ENCODE peak calls at places on chromosomes 16 and 17, in six cellular contexts. One of them, this sample, is unnamed.

GRCh38 chr17:17098426-17099035 is 56.3 kb downstream of the MPRIP start:
- DNase-seq in thyroid gland: no peak
- DNase-seq in astrocyte: no peak
- DNase-seq in mucosa of descending colon: no peak
- DNase-seq in BJ: no peak
- DNase-seq in transverse colon: no peak
- DNase-seq in this sample: no peak

GRCh38 chr17:32279933-32280716 is 14.5 kb downstream of the RHBDL3 start:
- DNase-seq in thyroid gland: no peak
- DNase-seq in astrocyte: no peak
- DNase-seq in mucosa of descending colon: no peak
- DNase-seq in BJ: no peak
- DNase-seq in transverse colon: no peak
- DNase-seq in this sample: no peak

GRCh38 chr17:30556374-30557332 is 79.4 kb downstream of the GOSR1 start:
- DNase-seq in thyroid gland: no peak
- DNase-seq in astrocyte: no peak
- DNase-seq in mucosa of descending colon: no peak
- DNase-seq in BJ: no peak
- DNase-seq in transverse colon: no peak
- DNase-seq in this sample: no peak

GRCh38 chr17:17519886-17520285 is 23.7 kb upstream of the RASD1 start:
- DNase-seq in thyroid gland: no peak
- DNase-seq in astrocyte: no peak
- DNase-seq in mucosa of descending colon: no peak
- DNase-seq in BJ: no peak
- DNase-seq in transverse colon: no peak
- DNase-seq in this sample: no peak

GRCh38 chr16:56860226-56861020 is 4.6 kb upstream of the SLC12A3 start:
- DNase-seq in thyroid gland: no peak
- DNase-seq in astrocyte: no peak
- DNase-seq in mucosa of descending colon: no peak
- DNase-seq in BJ: no peak
- DNase-seq in transverse colon: peak; percentile 38
- DNase-seq in this sample: no peak

GRCh38 chr16:80931985-80932720 is 74.5 kb downstream of the CMC2 start:
- DNase-seq in thyroid gland: peak; percentile 61
- DNase-seq in astrocyte: peak; percentile 64
- DNase-seq in mucosa of descending colon: peak; percentile 70
- DNase-seq in BJ: no peak
- DNase-seq in transverse colon: peak; percentile 41
- DNase-seq in this sample: peak; percentile 39

GRCh38 chr17:82219753-82220709 is 7.4 kb upstream of the CCDC57 start:
- DNase-seq in thyroid gland: no peak
- DNase-seq in astrocyte: no peak
- DNase-seq in mucosa of descending colon: no peak
- DNase-seq in BJ: no peak
- DNase-seq in transverse colon: no peak
- DNase-seq in this sample: no peak

GRCh38 chr17:53150101-53150698 is 672.5 kb upstream of the KIF2B start:
- DNase-seq in thyroid gland: no peak
- DNase-seq in astrocyte: no peak
- DNase-seq in mucosa of descending colon: no peak
- DNase-seq in BJ: no peak
- DNase-seq in transverse colon: no peak
- DNase-seq in this sample: no peak

GRCh38 chr17:17191961-17192381 is 14.2 kb downstream of the PLD6 start:
- DNase-seq in thyroid gland: peak; percentile 47
- DNase-seq in astrocyte: no peak
- DNase-seq in mucosa of descending colon: peak; percentile 14
- DNase-seq in BJ: no peak
- DNase-seq in transverse colon: no peak
- DNase-seq in this sample: no peak

GRCh38 chr17:16474012-16474725 is 17.8 kb downstream of the LRRC75A start:
- DNase-seq in thyroid gland: no peak
- DNase-seq in astrocyte: no peak
- DNase-seq in mucosa of descending colon: no peak
- DNase-seq in BJ: no peak
- DNase-seq in transverse colon: no peak
- DNase-seq in this sample: no peak

GRCh38 chr16:84205976-84206691 is 15.2 kb downstream of the ADAD2 start:
- DNase-seq in thyroid gland: no peak
- DNase-seq in astrocyte: no peak
- DNase-seq in mucosa of descending colon: no peak
- DNase-seq in BJ: no peak
- DNase-seq in transverse colon: no peak
- DNase-seq in this sample: no peak

GRCh38 chr17:51153210-51154072 is at the start of gene NME1:
- DNase-seq in thyroid gland: peak; percentile 98
- DNase-seq in astrocyte: peak; percentile 99
- DNase-seq in mucosa of descending colon: peak; percentile 97
- DNase-seq in BJ: peak; percentile 97
- DNase-seq in transverse colon: peak; percentile 96
- DNase-seq in this sample: peak; percentile 100

GRCh38 chr16:14520753-14521152 is 109.3 kb downstream of the PARN start:
- DNase-seq in thyroid gland: no peak
- DNase-seq in astrocyte: no peak
- DNase-seq in mucosa of descending colon: no peak
- DNase-seq in BJ: no peak
- DNase-seq in transverse colon: no peak
- DNase-seq in this sample: no peak

GRCh38 chr17:9850151-9850550 is 24.4 kb downstream of the GLP2R start:
- DNase-seq in thyroid gland: no peak
- DNase-seq in astrocyte: no peak
- DNase-seq in mucosa of descending colon: no peak
- DNase-seq in BJ: no peak
- DNase-seq in transverse colon: no peak
- DNase-seq in this sample: no peak

GRCh38 chr17:46264456-46265198 is 30.3 kb upstream of the LRRC37A start:
- DNase-seq in thyroid gland: no peak
- DNase-seq in astrocyte: peak; percentile 91
- DNase-seq in mucosa of descending colon: peak; percentile 18
- DNase-seq in BJ: peak; percentile 68
- DNase-seq in transverse colon: no peak
- DNase-seq in this sample: peak; percentile 93

GRCh38 chr17:46262271-46262670 is 32.7 kb upstream of the LRRC37A start:
- DNase-seq in thyroid gland: no peak
- DNase-seq in astrocyte: no peak
- DNase-seq in mucosa of descending colon: peak; percentile 41
- DNase-seq in BJ: no peak
- DNase-seq in transverse colon: no peak
- DNase-seq in this sample: peak; percentile 21

GRCh38 chr17:46270032-46270431 is 24.9 kb upstream of the LRRC37A start:
- DNase-seq in thyroid gland: no peak
- DNase-seq in astrocyte: no peak
- DNase-seq in mucosa of descending colon: no peak
- DNase-seq in BJ: no peak
- DNase-seq in transverse colon: no peak
- DNase-seq in this sample: no peak

DNA sequence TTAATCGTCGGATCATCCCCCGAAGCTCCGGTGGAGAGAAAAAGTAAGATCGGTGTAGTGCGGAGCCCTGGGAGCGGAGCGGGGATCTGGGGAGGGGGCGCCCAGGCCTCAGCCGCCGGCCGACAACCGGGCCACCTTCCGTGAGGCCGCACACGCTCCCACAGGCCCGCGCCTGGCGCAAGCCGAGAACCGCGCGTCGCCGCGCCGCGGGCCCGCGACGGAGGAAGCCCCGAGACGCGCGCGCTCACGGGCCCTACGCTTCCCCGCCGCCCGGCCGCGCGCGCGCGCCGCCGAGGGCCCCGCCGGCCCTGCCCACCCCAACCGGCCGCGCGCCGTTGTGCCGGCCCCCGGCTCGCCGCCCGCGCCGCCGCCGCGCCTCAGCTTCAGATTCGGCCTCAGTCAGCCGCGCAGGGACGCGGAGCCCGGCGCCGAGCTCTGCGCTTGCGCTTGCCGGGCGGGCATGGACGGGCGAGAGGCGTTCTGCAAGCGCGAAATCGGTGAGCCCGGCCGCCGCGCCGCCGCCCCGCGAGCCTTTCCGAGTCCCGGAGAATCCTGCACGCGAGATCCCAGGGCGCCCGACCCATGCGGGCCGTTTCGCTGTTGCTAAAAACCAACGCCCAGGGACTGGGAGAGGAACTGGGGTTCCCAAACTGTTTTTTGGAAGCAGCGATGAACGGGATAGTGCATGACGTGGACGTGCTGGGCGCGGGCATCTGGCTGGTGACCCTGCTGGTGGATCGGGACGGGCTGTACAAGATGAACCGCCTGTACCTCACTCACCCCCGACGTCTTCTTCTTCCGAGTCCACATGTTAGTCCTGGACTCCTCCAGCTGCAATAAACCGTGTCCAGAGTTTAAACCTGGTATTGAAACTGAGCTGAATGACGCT is 28.0 kb upstream of the LRRC37A start:
- DNase-seq in thyroid gland: peak; percentile 84
- DNase-seq in astrocyte: peak; percentile 79
- DNase-seq in mucosa of descending colon: peak; percentile 92
- DNase-seq in BJ: peak; percentile 49
- DNase-seq in transverse colon: peak; percentile 87
- DNase-seq in this sample: peak; percentile 95
- TF ChIP-seq CTCF in thyroid gland: no peak
- TF ChIP-seq CTCF in astrocyte: no peak
- TF ChIP-seq CTCF in mucosa of descending colon: no peak
- TF ChIP-seq CTCF in BJ: peak; percentile 21
- TF ChIP-seq CTCF in transverse colon: no peak
- TF ChIP-seq CTCF in this sample: no peak

GRCh38 chr17:76968707-76969597 is 100.7 kb downstream of the MGAT5B start:
- DNase-seq in thyroid gland: peak; percentile 29
- DNase-seq in astrocyte: no peak
- DNase-seq in mucosa of descending colon: peak; percentile 77
- DNase-seq in BJ: no peak
- DNase-seq in transverse colon: peak; percentile 55
- DNase-seq in this sample: peak; percentile 39

GRCh38 chr17:76972046-76972641 is 103.9 kb downstream of the MGAT5B start:
- DNase-seq in thyroid gland: no peak
- DNase-seq in astrocyte: no peak
- DNase-seq in mucosa of descending colon: no peak
- DNase-seq in BJ: no peak
- DNase-seq in transverse colon: no peak
- DNase-seq in this sample: no peak

GRCh38 chr17:76967762-76968161 is 99.6 kb downstream of the MGAT5B start:
- DNase-seq in thyroid gland: no peak
- DNase-seq in astrocyte: no peak
- DNase-seq in mucosa of descending colon: no peak
- DNase-seq in BJ: no peak
- DNase-seq in transverse colon: no peak
- DNase-seq in this sample: no peak

GRCh38 chr17:76966486-76967181 is 98.4 kb downstream of the MGAT5B start:
- DNase-seq in thyroid gland: no peak
- DNase-seq in astrocyte: no peak
- DNase-seq in mucosa of descending colon: peak; percentile 18
- DNase-seq in BJ: no peak
- DNase-seq in transverse colon: no peak
- DNase-seq in this sample: no peak

GRCh38 chr17:76969598-76970172 is 101.5 kb downstream of the MGAT5B start:
- DNase-seq in thyroid gland: peak; percentile 6
- DNase-seq in astrocyte: peak; percentile 30
- DNase-seq in mucosa of descending colon: no peak
- DNase-seq in BJ: no peak
- DNase-seq in transverse colon: no peak
- DNase-seq in this sample: no peak
- H3K4me3 ChIP-seq in thyroid gland: no peak overlapping the region
- H3K4me3 ChIP-seq in astrocyte: peak overlapping the region; percentile 46
- H3K4me3 ChIP-seq in mucosa of descending colon: no peak overlapping the region
- H3K4me3 ChIP-seq in BJ: no peak overlapping the region
- H3K4me3 ChIP-seq in transverse colon: peak overlapping the region; percentile 32
- H3K4me3 ChIP-seq in this sample: no peak overlapping the region

DNA sequence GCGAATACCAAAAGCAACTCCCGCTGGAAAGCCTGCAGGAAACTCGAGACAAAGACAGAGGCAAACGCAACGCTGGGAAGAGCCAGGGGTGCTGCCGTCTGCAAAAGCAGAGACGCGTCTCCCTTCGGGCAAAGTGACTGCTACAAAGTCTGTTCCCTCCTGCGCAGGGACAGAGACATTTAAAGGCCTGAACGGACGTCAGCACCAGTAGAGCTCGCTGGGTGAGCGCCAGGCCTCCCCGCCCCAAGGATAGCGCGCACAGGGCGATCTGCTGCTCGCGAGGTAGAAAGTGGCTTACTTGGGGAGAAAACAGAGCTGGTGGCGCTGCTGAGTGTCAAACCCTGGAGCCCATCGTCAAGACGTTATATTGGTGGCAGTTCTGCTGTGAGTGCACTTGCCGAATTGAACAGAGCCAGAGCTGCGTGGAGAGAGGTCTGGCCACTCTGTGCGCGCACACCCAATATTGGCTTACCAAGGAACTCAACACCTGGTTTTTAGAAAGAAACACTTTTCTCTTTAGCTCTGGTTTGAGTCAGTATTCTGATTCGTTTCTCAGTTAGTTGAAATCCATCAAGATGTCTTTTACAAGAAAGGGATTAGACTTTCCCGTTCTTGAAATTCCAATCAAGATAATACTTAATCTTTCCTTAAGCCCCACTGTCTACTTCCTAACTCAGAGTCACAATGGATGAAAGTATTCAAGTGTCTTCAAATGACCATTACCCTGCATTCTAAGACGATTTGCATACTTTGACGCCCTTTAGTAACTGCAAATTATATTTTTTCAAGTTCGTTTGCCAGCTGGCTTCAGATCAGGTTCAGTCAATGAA is 190.1 kb downstream of the USP22 start:
- DNase-seq in thyroid gland: no peak
- DNase-seq in astrocyte: peak; percentile 20
- DNase-seq in mucosa of descending colon: no peak
- DNase-seq in BJ: no peak
- DNase-seq in transverse colon: peak; percentile 14
- DNase-seq in this sample: peak; percentile 46
- TF ChIP-seq CTCF in thyroid gland: no peak
- TF ChIP-seq CTCF in astrocyte: no peak
- TF ChIP-seq CTCF in mucosa of descending colon: no peak
- TF ChIP-seq CTCF in BJ: no peak
- TF ChIP-seq CTCF in transverse colon: no peak
- TF ChIP-seq CTCF in this sample: no peak

DNA sequence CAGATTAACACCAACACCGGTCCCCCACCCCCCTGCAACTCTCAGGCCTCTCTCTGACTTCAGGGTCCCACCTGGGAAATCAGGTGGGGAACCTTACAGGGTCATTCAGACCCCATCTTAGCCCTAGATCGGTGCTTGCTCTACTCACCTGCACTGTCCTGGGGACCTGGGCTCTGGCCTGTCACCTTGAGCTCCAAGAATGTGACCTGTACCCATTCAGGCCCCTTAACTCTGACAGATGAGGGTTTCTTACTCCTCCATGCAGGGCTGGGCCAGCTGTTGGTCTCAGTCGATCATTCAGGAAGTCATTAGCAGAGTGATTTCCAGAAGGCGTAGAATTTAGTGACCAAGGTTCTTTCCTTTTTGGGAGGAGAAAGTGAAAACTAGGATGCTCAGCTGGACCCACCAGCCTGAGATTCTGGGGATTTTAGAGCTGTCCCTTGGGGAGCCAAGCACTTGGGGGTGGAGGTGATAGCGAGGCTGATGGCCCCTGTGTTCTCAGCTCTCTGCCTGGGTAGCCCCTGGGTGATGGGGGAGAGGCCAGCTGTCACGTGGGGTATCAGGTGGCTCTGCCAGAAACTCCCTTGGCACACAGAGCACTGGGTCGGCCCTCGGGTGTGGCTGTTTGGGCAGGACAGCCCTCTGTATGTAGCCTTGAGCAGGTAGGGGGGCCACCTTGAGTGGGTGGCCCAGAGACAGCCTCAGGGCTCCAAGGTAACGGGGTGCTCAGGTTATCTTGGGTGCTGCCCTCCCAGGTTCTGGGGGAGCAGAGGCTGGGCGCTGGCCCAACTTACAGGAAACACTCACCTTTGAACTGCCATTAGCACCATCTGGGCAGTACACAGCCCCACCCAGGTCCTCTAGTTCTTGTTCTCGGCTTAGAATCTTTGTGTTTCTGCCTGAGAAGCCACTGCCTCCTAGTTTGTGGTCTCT is 734 bp downstream of the MVP start:
- DNase-seq in thyroid gland: peak; percentile 70
- DNase-seq in astrocyte: no peak
- DNase-seq in mucosa of descending colon: peak; percentile 94
- DNase-seq in BJ: no peak
- DNase-seq in transverse colon: peak; percentile 91
- DNase-seq in this sample: peak; percentile 47
- H3K4me3 ChIP-seq in thyroid gland: peak overlapping the region; percentile 54
- H3K4me3 ChIP-seq in astrocyte: peak overlapping the region; percentile 85
- H3K4me3 ChIP-seq in mucosa of descending colon: peak overlapping the region; percentile 74
- H3K4me3 ChIP-seq in BJ: peak overlapping the region; percentile 80
- H3K4me3 ChIP-seq in transverse colon: peak overlapping the region; percentile 85
- H3K4me3 ChIP-seq in this sample: peak overlapping the region; percentile 92

This sample was measured in epithelial cell of esophagus.